ENCODE peak calls at places on chromosomes 5 and 9, in four cellular contexts. One of them, this sample, is unnamed.
A peak's percentile ranks its signal among the peaks of the same experiment; 100 is the strongest.

GRCh38 chr5:171157233-171157632 is 151.8 kb upstream of the TLX3 start:
- DNase-seq in HEK293T: no peak
- DNase-seq in WTC11: no peak
- DNase-seq in K562: no peak
- DNase-seq in this sample: no peak

GRCh38 chr5:172658869-172659513 is 17.9 kb downstream of the NEURL1B start:
- DNase-seq in HEK293T: no peak
- DNase-seq in K562: no peak
- DNase-seq in WTC11: no peak
- DNase-seq in this sample: no peak

GRCh38 chr5:68264024-68264956 is 48.7 kb downstream of the PIK3R1 start:
- DNase-seq in WTC11: no peak
- DNase-seq in HEK293T: no peak
- DNase-seq in K562: no peak
- DNase-seq in this sample: peak; percentile 86

GRCh38 chr5:61280766-61281427 is 51.2 kb upstream of the ZSWIM6 start:
- DNase-seq in WTC11: no peak
- DNase-seq in K562: no peak
- DNase-seq in HEK293T: no peak
- DNase-seq in this sample: no peak

GRCh38 chr5:149441986-149442385 is 62.9 kb upstream of the IL17B start:
- DNase-seq in HEK293T: no peak
- DNase-seq in WTC11: no peak
- DNase-seq in K562: no peak
- DNase-seq in this sample: no peak

GRCh38 chr9:126502417-126503332 is 111.1 kb upstream of the LMX1B start:
- DNase-seq in WTC11: peak; percentile 50
- DNase-seq in HEK293T: no peak
- DNase-seq in K562: no peak
- DNase-seq in this sample: no peak

GRCh38 chr9:70480405-70480980 is 66.0 kb upstream of the KLF9 start:
- DNase-seq in WTC11: no peak
- DNase-seq in HEK293T: no peak
- DNase-seq in K562: no peak
- DNase-seq in this sample: no peak

GRCh38 chr5:82018462-82018861 is 46.6 kb downstream of the ATG10 start:
- DNase-seq in WTC11: no peak
- DNase-seq in HEK293T: no peak
- DNase-seq in K562: no peak
- DNase-seq in this sample: peak; percentile 80

GRCh38 chr9:6356904-6357303 is 28.7 kb downstream of the TPD52L3 start:
- DNase-seq in WTC11: no peak
- DNase-seq in K562: no peak
- DNase-seq in HEK293T: no peak
- DNase-seq in this sample: no peak

GRCh38 chr9:70110194-70111041 is 66.8 kb downstream of the MAMDC2 start:
- DNase-seq in HEK293T: no peak
- DNase-seq in K562: no peak
- DNase-seq in WTC11: no peak
- DNase-seq in this sample: no peak

GRCh38 chr9:37827483-37828165 is 27.0 kb downstream of the DCAF10 start:
- DNase-seq in WTC11: no peak
- DNase-seq in HEK293T: no peak
- DNase-seq in K562: no peak
- DNase-seq in this sample: no peak

GRCh38 chr5:103624748-103625147 is 62.2 kb upstream of the NUDT12 start:
- DNase-seq in HEK293T: no peak
- DNase-seq in WTC11: no peak
- DNase-seq in K562: no peak
- DNase-seq in this sample: no peak

GRCh38 chr5:78518365-78519197 is 130.0 kb downstream of the LHFPL2 start:
- DNase-seq in K562: no peak
- DNase-seq in WTC11: no peak
- DNase-seq in HEK293T: no peak
- DNase-seq in this sample: peak; percentile 97

GRCh38 chr5:21615195-21615765 is 1237.9 kb downstream of the CDH12 start:
- DNase-seq in HEK293T: no peak
- DNase-seq in WTC11: peak; percentile 44
- DNase-seq in K562: no peak
- DNase-seq in this sample: no peak

GRCh38 chr9:34250721-34251120 is 71.9 kb downstream of the UBAP1 start:
- DNase-seq in K562: no peak
- DNase-seq in HEK293T: no peak
- DNase-seq in WTC11: no peak
- DNase-seq in this sample: no peak

GRCh38 chr5:124747770-124748686 is 1.6 kb upstream of the ZNF608 start:
- DNase-seq in HEK293T: no peak
- DNase-seq in K562: no peak
- DNase-seq in WTC11: no peak
- DNase-seq in this sample: no peak

GRCh38 chr5:132664696-132665209 is 6.8 kb downstream of the IL13 start:
- DNase-seq in K562: no peak
- DNase-seq in WTC11: no peak
- DNase-seq in HEK293T: no peak
- DNase-seq in this sample: no peak

GRCh38 chr5:34524123-34524522 is 132.0 kb upstream of the RAI14 start:
- DNase-seq in WTC11: no peak
- DNase-seq in K562: no peak
- DNase-seq in HEK293T: no peak
- DNase-seq in this sample: no peak

GRCh38 chr9:137581361-137582285 is 2.9 kb upstream of the DPH7 start:
- DNase-seq in HEK293T: no peak
- DNase-seq in K562: no peak
- DNase-seq in WTC11: no peak
- DNase-seq in this sample: no peak

GRCh38 chr9:134502261-134503211 is 139.1 kb upstream of the COL5A1 start:
- DNase-seq in HEK293T: no peak
- DNase-seq in WTC11: no peak
- DNase-seq in K562: no peak
- DNase-seq in this sample: peak; percentile 43

GRCh38 chr5:132219289-132219970 is 8.2 kb downstream of the P4HA2 start:
- DNase-seq in HEK293T: no peak
- DNase-seq in WTC11: no peak
- DNase-seq in K562: no peak
- DNase-seq in this sample: no peak

GRCh38 chr9:14358523-14358922 is 44.6 kb upstream of the NFIB start:
- DNase-seq in HEK293T: no peak
- DNase-seq in WTC11: no peak
- DNase-seq in K562: peak; percentile 11
- DNase-seq in this sample: no peak

GRCh38 chr5:88236866-88237642 is 31.6 kb downstream of the TMEM161B start:
- DNase-seq in K562: no peak
- DNase-seq in WTC11: no peak
- DNase-seq in HEK293T: no peak
- DNase-seq in this sample: no peak

GRCh38 chr5:4699592-4699991 is 440.5 kb upstream of the ADAMTS16 start:
- DNase-seq in K562: no peak
- DNase-seq in WTC11: no peak
- DNase-seq in HEK293T: no peak
- DNase-seq in this sample: no peak

GRCh38 chr9:122215663-122216062 is 13.1 kb downstream of the LHX6 start:
- DNase-seq in HEK293T: no peak
- DNase-seq in K562: no peak
- DNase-seq in WTC11: no peak
- DNase-seq in this sample: no peak

GRCh38 chr5:174383196-174384178 is 338.0 kb downstream of the NSG2 start:
- DNase-seq in K562: no peak
- DNase-seq in WTC11: no peak
- DNase-seq in HEK293T: no peak
- DNase-seq in this sample: no peak

GRCh38 chr9:79687131-79687447 is 115.3 kb downstream of the TLE4 start:
- DNase-seq in HEK293T: no peak
- DNase-seq in K562: no peak
- DNase-seq in WTC11: no peak
- DNase-seq in this sample: no peak

GRCh38 chr9:37218800-37219425 is 98.5 kb downstream of the ZCCHC7 start:
- DNase-seq in WTC11: no peak
- DNase-seq in HEK293T: no peak
- DNase-seq in K562: no peak
- DNase-seq in this sample: no peak

GRCh38 chr9:137694236-137694959 is 75.6 kb downstream of the EHMT1 start:
- DNase-seq in K562: no peak
- DNase-seq in WTC11: no peak
- DNase-seq in HEK293T: no peak
- DNase-seq in this sample: no peak

DNA sequence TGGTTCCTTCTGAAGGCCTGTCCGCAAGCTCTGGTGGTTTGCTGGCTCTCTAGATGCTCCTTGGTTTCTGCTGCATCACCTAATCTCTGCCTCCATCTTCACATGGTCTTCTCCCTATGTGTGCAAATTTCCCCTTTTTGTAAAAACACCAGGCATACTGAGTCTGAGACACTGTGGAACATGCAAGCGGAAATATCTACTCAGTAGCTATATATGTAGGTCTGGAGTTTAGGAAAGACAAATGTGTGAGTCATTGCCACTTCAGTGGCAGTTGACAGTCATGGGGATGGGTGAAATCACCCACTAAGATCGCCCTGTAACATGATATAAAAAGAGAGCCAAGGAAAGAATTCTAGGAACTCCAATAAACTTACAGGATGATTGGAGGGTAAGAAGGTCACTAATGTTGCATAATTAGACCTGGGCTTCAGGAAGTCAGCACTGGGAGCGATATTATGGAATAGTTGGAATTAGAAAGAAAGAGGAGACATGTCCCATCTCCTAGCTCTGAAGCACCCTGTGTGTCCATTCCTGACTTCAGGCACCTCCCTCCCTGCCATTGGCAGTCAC is 22.7 kb upstream of the UBLCP1 start:
- DNase-seq in HEK293T: peak; percentile 20
- DNase-seq in K562: no peak
- DNase-seq in WTC11: no peak
- DNase-seq in this sample: no peak
- TF ChIP-seq ELF4 in HEK293T: no peak
- TF ChIP-seq ELF4 in K562: no peak
- TF ChIP-seq ELF4 in WTC11: no peak
- TF ChIP-seq ELF4 in this sample: no peak

GRCh38 chr5:17277907-17278306 is 60.5 kb downstream of the BASP1 start:
- DNase-seq in WTC11: no peak
- DNase-seq in K562: no peak
- DNase-seq in HEK293T: no peak
- DNase-seq in this sample: no peak
- TF ChIP-seq ELF4 in WTC11: no peak
- TF ChIP-seq ELF4 in K562: no peak
- TF ChIP-seq ELF4 in HEK293T: no peak
- TF ChIP-seq ELF4 in this sample: no peak

DNA sequence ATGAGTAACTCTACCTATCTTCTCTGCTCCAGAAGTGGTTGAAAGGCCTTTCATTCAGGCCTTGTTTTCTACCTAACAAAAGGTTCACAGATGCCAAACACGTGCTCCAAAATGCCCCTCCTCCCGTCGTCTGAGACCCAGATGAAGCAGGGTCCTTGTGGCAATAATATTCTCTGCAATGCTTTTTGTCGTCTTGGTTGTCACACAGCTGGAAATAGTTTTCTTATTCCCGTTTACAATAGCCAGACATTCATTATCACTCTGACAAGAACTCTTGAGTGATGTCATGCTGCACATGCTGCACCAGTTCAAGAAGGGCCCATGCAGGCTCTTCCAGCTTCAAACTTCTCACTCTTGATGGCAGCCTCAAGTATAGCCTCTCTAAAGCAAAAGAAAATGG is 7.8 kb downstream of the LPAR1 start:
- DNase-seq in HEK293T: no peak
- DNase-seq in WTC11: no peak
- DNase-seq in K562: no peak
- DNase-seq in this sample: no peak
- TF ChIP-seq ELF4 in HEK293T: no peak
- TF ChIP-seq ELF4 in WTC11: no peak
- TF ChIP-seq ELF4 in K562: no peak
- TF ChIP-seq ELF4 in this sample: no peak

GRCh38 chr9:17509151-17509550 is 69.7 kb upstream of the SH3GL2 start:
- DNase-seq in HEK293T: no peak
- DNase-seq in WTC11: no peak
- DNase-seq in K562: no peak
- DNase-seq in this sample: no peak

DNA sequence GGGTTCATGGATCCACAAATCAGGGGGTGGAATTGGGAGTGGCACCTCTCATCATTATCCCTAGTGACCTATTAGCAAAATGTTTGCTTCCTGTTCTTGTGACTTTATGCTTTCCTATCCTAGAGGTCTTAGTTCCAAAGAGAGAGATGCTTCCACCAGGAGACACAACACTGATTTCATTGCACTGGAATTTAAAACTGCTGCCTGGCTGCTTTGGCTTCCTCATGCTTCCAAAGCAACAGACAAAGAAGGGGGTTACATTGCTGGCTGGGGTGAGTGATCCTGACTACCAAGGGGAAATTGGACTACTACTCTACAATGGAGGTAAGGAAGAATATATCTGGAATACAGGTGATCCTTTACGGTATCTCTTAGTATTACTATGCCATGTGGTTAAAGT is 69.2 kb upstream of the SH3GL2 start:
- DNase-seq in HEK293T: no peak
- DNase-seq in WTC11: no peak
- DNase-seq in K562: no peak
- DNase-seq in this sample: no peak
- TF ChIP-seq ELF4 in HEK293T: no peak
- TF ChIP-seq ELF4 in WTC11: no peak
- TF ChIP-seq ELF4 in K562: no peak
- TF ChIP-seq ELF4 in this sample: no peak

DNA sequence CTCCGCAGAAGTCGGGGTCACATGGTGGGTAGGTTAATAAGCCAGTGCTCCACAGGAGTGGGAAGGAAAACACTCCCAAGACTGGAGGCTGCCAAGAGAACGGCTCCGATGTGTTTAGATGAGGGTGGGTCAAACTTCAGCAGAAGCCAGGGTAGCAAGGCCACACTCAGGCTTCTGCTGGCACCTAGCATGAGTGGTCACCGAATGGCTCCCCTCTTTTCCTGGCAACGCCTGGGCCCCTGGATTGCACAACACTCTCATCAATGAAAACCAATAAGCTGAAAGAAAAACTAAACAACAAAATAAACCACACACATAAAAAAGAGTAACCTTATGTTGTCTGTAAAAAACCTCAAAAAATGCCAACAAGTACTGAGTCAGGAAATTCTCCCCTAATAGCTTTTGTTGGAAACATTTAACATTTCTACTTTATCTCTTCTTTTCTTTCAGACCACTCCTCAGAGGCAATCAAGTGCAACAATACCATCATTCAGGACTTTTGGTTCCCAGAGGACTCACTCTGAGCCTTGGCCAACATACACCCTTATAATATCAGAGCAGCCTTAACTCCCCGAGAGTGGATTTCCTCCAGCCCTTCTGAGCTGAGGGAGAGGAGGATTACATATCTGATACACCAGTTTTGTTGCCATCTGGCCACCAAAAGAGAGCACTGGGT is 279.9 kb downstream of the ENC1 start:
- DNase-seq in HEK293T: no peak
- DNase-seq in K562: no peak
- DNase-seq in WTC11: no peak
- DNase-seq in this sample: no peak
- TF ChIP-seq ELF4 in HEK293T: no peak
- TF ChIP-seq ELF4 in K562: no peak
- TF ChIP-seq ELF4 in WTC11: no peak
- TF ChIP-seq ELF4 in this sample: no peak